ENCODE peak calls at places on chromosomes 5 and 9, in seven cellular contexts. G, M, N, Y, A, S and K are unnamed samples.

GRCh38 chr5:44952376-44952775 is 143.6 kb downstream of the MRPS30 start:
- DNase-seq in G (no peak), M (no peak), N (peak), Y (peak), A (peak), S (no peak), K (peak)

GRCh38 chr5:26482076-26482816 is 556.1 kb downstream of the CDH9 start:
- DNase-seq in G (no peak), M (no peak), N (no peak), Y (peak), A (no peak), S (no peak), K (no peak)

GRCh38 chr9:131228096-131228495 is 48.2 kb downstream of the FAM78A start:
- DNase-seq in G (peak), M (no peak), N (no peak), Y (no peak), A (no peak), S (no peak), K (no peak)

GRCh38 chr9:138017200-138017599 is 139.6 kb downstream of the CACNA1B start:
- DNase-seq in G (no peak), M (no peak), N (no peak), Y (no peak), A (no peak), S (no peak), K (no peak)

GRCh38 chr9:135215571-135216161 is 128.2 kb downstream of the OLFM1 start:
- DNase-seq in G (no peak), M (no peak), N (no peak), Y (no peak), A (no peak), S (no peak), K (no peak)

GRCh38 chr5:84227221-84227620 is 157.5 kb downstream of the EDIL3 start:
- DNase-seq in G (no peak), M (no peak), N (no peak), Y (no peak), A (no peak), S (no peak), K (no peak)

GRCh38 chr9:124268248-124268647 is 10.5 kb downstream of the NEK6 start:
- DNase-seq in G (no peak), M (no peak), N (no peak), Y (no peak), A (no peak), S (no peak), K (no peak)

GRCh38 chr9:129221233-129221632 is 43.2 kb upstream of the IER5L start:
- DNase-seq in G (no peak), M (no peak), N (peak), Y (peak), A (no peak), S (no peak), K (peak)

GRCh38 chr5:5218396-5218795 is 78.3 kb downstream of the ADAMTS16 start:
- DNase-seq in G (no peak), M (no peak), N (no peak), Y (no peak), A (no peak), S (no peak), K (no peak)

GRCh38 chr5:124121198-124121597 is 609.2 kb downstream of the CSNK1G3 start:
- DNase-seq in G (no peak), M (no peak), N (no peak), Y (no peak), A (no peak), S (no peak), K (no peak)

GRCh38 chr9:26656003-26656940 is 236.3 kb downstream of the CAAP1 start:
- DNase-seq in G (no peak), M (no peak), N (no peak), Y (peak), A (peak), S (no peak), K (peak)

GRCh38 chr5:173334808-173335207 is 6.6 kb upstream of the STC2 start:
- DNase-seq in G (no peak), M (no peak), N (no peak), Y (no peak), A (no peak), S (no peak), K (no peak)

GRCh38 chr5:80466669-80467485 is 21.0 kb upstream of the FAM151B start:
- DNase-seq in G (no peak), M (no peak), N (no peak), Y (peak), A (no peak), S (no peak), K (no peak)

GRCh38 chr9:130815242-130815808 is 19.7 kb upstream of the ABL1 start:
- DNase-seq in G (no peak), M (no peak), N (no peak), Y (no peak), A (no peak), S (no peak), K (no peak)

GRCh38 chr5:180191716-180192115 is 17.3 kb downstream of the RASGEF1C start:
- DNase-seq in G (no peak), M (no peak), N (no peak), Y (no peak), A (no peak), S (no peak), K (no peak)

GRCh38 chr5:144504929-144505578 is 334.4 kb downstream of the KCTD16 start:
- DNase-seq in G (no peak), M (no peak), N (no peak), Y (no peak), A (no peak), S (no peak), K (no peak)

GRCh38 chr9:3569529-3569928 is 43.7 kb upstream of the RFX3 start:
- DNase-seq in G (no peak), M (no peak), N (no peak), Y (no peak), A (no peak), S (no peak), K (no peak)

GRCh38 chr5:14174235-14174636 is 31.1 kb downstream of the TRIO start:
- DNase-seq in G (no peak), M (no peak), N (peak), Y (peak), A (peak), S (no peak), K (no peak)

GRCh38 chr9:129983891-129984290 is 59.1 kb downstream of the FNBP1 start:
- DNase-seq in G (no peak), M (no peak), N (no peak), Y (no peak), A (no peak), S (no peak), K (no peak)